ENCODE peak calls at places on chromosomes 5 and 9, in four cellular contexts. Z is CD4-positive, alpha-beta T cell; I is iPS DF 6.9; U is T-helper 1 cell. G is an unnamed sample.
A peak's percentile ranks its signal among the peaks of the same experiment; 100 is the strongest.

GRCh38 chr9:6973762-6974161 is 216.0 kb downstream of the KDM4C start:
- DNase-seq in U (no peak), Z (no peak), I (no peak), G (no peak)

GRCh38 chr9:21969011-21969935 is 24.9 kb downstream of the CDKN2A start:
- DNase-seq in Z (no peak), U (no peak), I (no peak), G (no peak)

GRCh38 chr5:158431369-158432029 is 572.6 kb upstream of the CLINT1 start:
- DNase-seq in U (no peak), Z (no peak), I (no peak), G (no peak)

GRCh38 chr9:4366649-4367330 is 66.9 kb upstream of the GLIS3 start:
- DNase-seq in I (peak; percentile 54), Z (no peak), U (peak; percentile 6), G (no peak)

GRCh38 chr5:115920171-115920725 is 42.0 kb upstream of the LVRN start:
- DNase-seq in U (no peak), Z (no peak), I (no peak), G (no peak)

GRCh38 chr5:59832577-59833301 is 60.8 kb downstream of the PDE4D start:
- DNase-seq in U (no peak), I (no peak), Z (no peak), G (no peak)

GRCh38 chr5:173303878-173304590 is 24.2 kb downstream of the STC2 start:
- DNase-seq in U (no peak), Z (no peak), I (no peak), G (no peak)

GRCh38 chr9:123637940-123638634 is 282.1 kb downstream of the CRB2 start:
- DNase-seq in I (no peak), Z (no peak), U (no peak), G (no peak)

GRCh38 chr5:53877243-53877642 is 316.8 kb downstream of the NDUFS4 start:
- DNase-seq in I (no peak), U (no peak), Z (no peak), G (no peak)

GRCh38 chr5:124841829-124842712 is 95.6 kb upstream of the ZNF608 start:
- DNase-seq in I (no peak), Z (no peak), U (no peak), G (no peak)

GRCh38 chr5:78507531-78507930 is 141.0 kb downstream of the LHFPL2 start:
- DNase-seq in U (no peak), Z (no peak), I (no peak), G (no peak)

GRCh38 chr5:130333089-130333488 is 428.8 kb downstream of the CHSY3 start:
- DNase-seq in Z (no peak), I (no peak), U (no peak), G (no peak)

GRCh38 chr9:113463418-113464285 is at the start of gene RGS3:
- DNase-seq in I (peak; percentile 35), Z (no peak), U (no peak), G (no peak)

GRCh38 chr9:69229367-69229766 is 55.3 kb downstream of the TJP2 start:
- DNase-seq in U (no peak), Z (no peak), I (no peak), G (no peak)

GRCh38 chr9:127662617-127663016 is 44.2 kb upstream of the CFAP157 start:
- DNase-seq in Z (no peak), I (no peak), U (no peak), G (no peak)

GRCh38 chr5:26669031-26669430 is 369.4 kb downstream of the CDH9 start:
- DNase-seq in U (no peak), I (no peak), Z (no peak), G (no peak)

GRCh38 chr5:140246378-140247122 is 56.4 kb downstream of the PFDN1 start:
- DNase-seq in Z (no peak), I (no peak), U (no peak), G (no peak)

GRCh38 chr5:7856855-7857254 is 5.9 kb upstream of the CFAP90 start:
- DNase-seq in U (no peak), Z (no peak), I (peak; percentile 29), G (no peak)

GRCh38 chr5:88826959-88827585 is 55.9 kb downstream of the MEF2C start:
- DNase-seq in I (no peak), Z (no peak), U (no peak), G (no peak)

GRCh38 chr5:172920447-172920849 is 38.8 kb upstream of the RPL26L1 start:
- DNase-seq in U (no peak), I (no peak), Z (no peak), G (no peak)

G was measured in T follicular helper cell.